ENCODE peak calls at places on chromosome 16, in seven cellular contexts. L is AG04450, H is dorsolateral prefrontal cortex, T is astrocyte of the cerebellum, X is pancreas, Y is AG10803, S is ascending aorta. E is an unnamed sample.

GRCh38 chr16:50273888-50274770 is 7.8 kb downstream of the ADCY7 start:
- DNase-seq in L (no peak), H (peak), T (no peak), X (no peak), Y (no peak), S (no peak), E (no peak)

GRCh38 chr16:69443809-69444611 is 19.6 kb downstream of the CYB5B start:
- DNase-seq in L (no peak), H (no peak), T (no peak), X (no peak), Y (peak), S (no peak), E (no peak)

GRCh38 chr16:85047867-85048455 is 20.4 kb downstream of the KIAA0513 start:
- DNase-seq in L (no peak), H (no peak), T (no peak), X (no peak), Y (no peak), S (no peak), E (no peak)

GRCh38 chr16:28058839-28059589 is 4.5 kb downstream of the GSG1L start:
- DNase-seq in L (no peak), H (no peak), T (no peak), X (no peak), Y (no peak), S (no peak), E (no peak)

GRCh38 chr16:48366165-48367093 is 18.8 kb downstream of the SIAH1 start:
- DNase-seq in L (peak), H (no peak), T (peak), X (no peak), Y (peak), S (peak), E (peak)

GRCh38 chr16:48365601-48366164 is 19.5 kb downstream of the SIAH1 start:
- DNase-seq in L (no peak), H (peak), T (no peak), X (peak), Y (peak), S (peak), E (peak)

GRCh38 chr16:84484579-84485254 is 19.7 kb downstream of the MEAK7 start:
- DNase-seq in L (peak), H (peak), T (peak), X (no peak), Y (peak), S (no peak), E (no peak)

GRCh38 chr16:28107232-28107631 is 43.7 kb upstream of the GSG1L start:
- DNase-seq in L (no peak), H (no peak), T (no peak), X (no peak), Y (no peak), S (no peak), E (no peak)

GRCh38 chr16:51243836-51244483 is 92.9 kb upstream of the SALL1 start:
- DNase-seq in L (no peak), H (no peak), T (no peak), X (peak), Y (no peak), S (no peak), E (no peak)

GRCh38 chr16:22029632-22030031 is 21.7 kb downstream of the MOSMO start:
- DNase-seq in L (no peak), H (no peak), T (no peak), X (no peak), Y (no peak), S (no peak), E (no peak)

GRCh38 chr16:85137323-85138072 is 25.2 kb upstream of the CIBAR2 start:
- DNase-seq in L (peak), H (peak), T (peak), X (peak), Y (peak), S (peak), E (no peak)

GRCh38 chr16:19119564-19119963 is 5.8 kb downstream of the ITPRIPL2 start:
- DNase-seq in L (peak), H (no peak), T (no peak), X (no peak), Y (peak), S (no peak), E (peak)

GRCh38 chr16:83681421-83681820 is 126.4 kb upstream of the HSBP1 start:
- DNase-seq in L (no peak), H (no peak), T (no peak), X (no peak), Y (no peak), S (no peak), E (no peak)

GRCh38 chr16:62692685-62693084 is 656.4 kb upstream of the CDH8 start:
- DNase-seq in L (no peak), H (no peak), T (no peak), X (no peak), Y (no peak), S (no peak), E (no peak)

GRCh38 chr16:4266372-4266771 is 6.5 kb downstream of the TFAP4 start:
- DNase-seq in L (no peak), H (no peak), T (no peak), X (no peak), Y (no peak), S (no peak), E (no peak)

GRCh38 chr16:23124315-23124714 is 24.9 kb downstream of the USP31 start:
- DNase-seq in L (no peak), H (no peak), T (no peak), X (no peak), Y (peak), S (no peak), E (no peak)

GRCh38 chr16:29653436-29653835 is 9.6 kb upstream of the SPN start:
- DNase-seq in L (no peak), H (no peak), T (no peak), X (no peak), Y (no peak), S (no peak), E (no peak)

GRCh38 chr16:89374393-89374948 is 115.9 kb downstream of the ANKRD11 start:
- DNase-seq in L (no peak), H (peak), T (no peak), X (no peak), Y (no peak), S (no peak), E (no peak)

GRCh38 chr16:27495191-27495590 is 54.5 kb downstream of the GTF3C1 start:
- DNase-seq in L (peak), H (no peak), T (peak), X (no peak), Y (peak), S (no peak), E (peak)

GRCh38 chr16:55502801-55503366 is 6.0 kb upstream of the LPCAT2 start:
- DNase-seq in L (peak), H (peak), T (peak), X (peak), Y (peak), S (peak), E (no peak)

GRCh38 chr16:15682105-15682570 is 32.1 kb downstream of the NDE1 start:
- DNase-seq in L (peak), H (no peak), T (peak), X (no peak), Y (peak), S (peak), E (no peak)

GRCh38 chr16:69243479-69243878 is 56.5 kb downstream of the SNTB2 start:
- DNase-seq in L (peak), H (no peak), T (peak), X (no peak), Y (peak), S (no peak), E (peak)

GRCh38 chr16:30482366-30482765 is 9.8 kb downstream of the ITGAL start:
- DNase-seq in L (no peak), H (no peak), T (no peak), X (no peak), Y (no peak), S (no peak), E (no peak)

GRCh38 chr16:49049644-49050043 is 232.0 kb downstream of the CBLN1 start:
- DNase-seq in L (no peak), H (no peak), T (no peak), X (no peak), Y (no peak), S (no peak), E (no peak)

GRCh38 chr16:6642271-6642670 is 690.4 kb upstream of the RBFOX1 start:
- DNase-seq in L (no peak), H (no peak), T (no peak), X (no peak), Y (no peak), S (no peak), E (no peak)

GRCh38 chr16:51134269-51134812 is 16.7 kb downstream of the SALL1 start:
- DNase-seq in L (no peak), H (no peak), T (no peak), X (no peak), Y (no peak), S (no peak), E (no peak)

GRCh38 chr16:81731636-81732035 is 47.5 kb upstream of the PLCG2 start:
- DNase-seq in L (no peak), H (no peak), T (no peak), X (no peak), Y (no peak), S (no peak), E (no peak)

GRCh38 chr16:12391974-12392373 is 411.7 kb downstream of the CPPED1 start:
- DNase-seq in L (no peak), H (no peak), T (no peak), X (no peak), Y (no peak), S (no peak), E (no peak)

GRCh38 chr16:12393208-12393607 is 410.5 kb downstream of the CPPED1 start:
- DNase-seq in L (no peak), H (no peak), T (no peak), X (no peak), Y (no peak), S (no peak), E (no peak)

GRCh38 chr16:12390074-12390473 is 413.5 kb downstream of the SNX29 start:
- DNase-seq in L (peak), H (no peak), T (no peak), X (no peak), Y (no peak), S (no peak), E (no peak)

GRCh38 chr16:12390644-12391043 is 413.0 kb downstream of the CPPED1 start:
- DNase-seq in L (no peak), H (no peak), T (no peak), X (no peak), Y (peak), S (no peak), E (no peak)

DNA sequence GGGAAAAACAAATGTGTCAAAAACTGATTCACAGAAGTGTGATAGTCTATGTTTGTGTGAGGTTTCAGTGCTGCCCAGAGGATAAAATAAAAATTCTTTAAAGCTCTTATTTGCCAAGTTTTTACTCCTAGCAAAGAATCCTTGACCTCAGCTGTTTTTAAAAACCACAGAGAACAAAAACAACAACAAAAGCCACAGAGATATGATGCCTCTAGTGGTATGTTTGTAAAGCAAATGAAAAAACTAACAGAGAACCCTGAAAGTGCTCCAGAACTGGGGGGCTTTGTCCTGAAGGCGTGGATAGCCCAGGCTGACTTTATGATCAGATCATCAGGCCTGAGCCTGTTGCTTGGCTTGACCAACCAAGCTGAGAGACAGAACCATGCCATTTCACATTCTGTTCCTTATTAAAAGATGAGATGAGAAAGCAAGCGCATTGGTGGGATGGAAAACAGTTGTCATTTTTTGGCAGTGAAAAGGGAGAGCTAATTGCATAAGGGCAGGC is 411.1 kb downstream of the CPPED1 start:
- DNase-seq in L (no peak), H (no peak), T (no peak), X (no peak), Y (peak), S (no peak), E (no peak)
- TF ChIP-seq CTCF in L (no peak), H (peak), T (peak), X (no peak), Y (peak), S (no peak), E (no peak)

GRCh38 chr16:80105160-80105559 is 435.6 kb upstream of the DYNLRB2 start:
- DNase-seq in L (no peak), H (no peak), T (no peak), X (no peak), Y (peak), S (no peak), E (no peak)
- H3K4me3 ChIP-seq in L (no peak), H (no peak), T (no peak), X (no peak), Y (no peak), S (no peak), E (no peak)

GRCh38 chr16:14303654-14304394 is 232.7 kb downstream of the MRTFB start:
- DNase-seq in L (no peak), H (no peak), T (no peak), X (peak), Y (no peak), S (no peak), E (no peak)
- TF ChIP-seq CTCF in L (no peak), H (no peak), T (no peak), X (no peak), Y (no peak), S (no peak), E (no peak)

GRCh38 chr16:86497551-86498021 is 12.7 kb upstream of the FOXF1 start:
- DNase-seq in L (no peak), H (no peak), T (no peak), X (no peak), Y (no peak), S (no peak), E (no peak)
- H3K4me3 ChIP-seq in L (peak), H (no peak), T (no peak), X (no peak), Y (no peak), S (no peak), E (no peak)

DNA sequence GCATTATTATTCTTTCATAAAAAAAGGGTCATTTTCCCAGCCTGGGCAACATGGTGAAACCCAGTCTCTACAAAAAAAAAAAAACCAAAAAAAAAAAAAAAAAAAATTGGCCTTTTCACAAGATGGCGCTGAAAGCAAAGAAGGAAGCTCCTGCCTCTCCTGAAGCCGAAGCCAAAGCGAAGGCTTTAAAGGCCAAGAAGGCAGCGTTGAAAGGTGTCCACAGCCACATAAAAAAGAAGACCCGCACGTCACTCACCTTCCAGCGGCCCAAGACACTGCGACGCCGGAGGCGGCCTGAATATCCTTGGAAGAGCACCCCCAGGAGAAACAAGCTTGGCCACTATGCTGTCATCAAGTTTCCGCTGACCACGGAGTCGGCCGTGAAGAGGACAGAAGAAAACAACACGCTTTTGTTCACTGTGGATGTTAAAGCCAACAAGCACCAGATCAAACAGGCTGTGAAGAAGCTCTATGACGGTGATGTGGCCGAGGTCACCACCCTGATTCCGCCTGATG is 4.9 kb upstream of the PGAP6 start:
- DNase-seq in L (no peak), H (no peak), T (no peak), X (no peak), Y (no peak), S (peak), E (no peak)
- TF ChIP-seq CTCF in L (no peak), H (peak), T (no peak), X (no peak), Y (no peak), S (no peak), E (no peak)

GRCh38 chr16:3007957-3008748 is 4.6 kb upstream of the CLDN9 start:
- DNase-seq in L (no peak), H (no peak), T (no peak), X (no peak), Y (no peak), S (no peak), E (no peak)

GRCh38 chr16:3012246-3012645 is 477 bp upstream of the CLDN9 start:
- DNase-seq in L (no peak), H (no peak), T (no peak), X (no peak), Y (no peak), S (no peak), E (no peak)

GRCh38 chr16:3009568-3010390 is 2.9 kb upstream of the CLDN9 start:
- DNase-seq in L (no peak), H (no peak), T (no peak), X (peak), Y (no peak), S (no peak), E (no peak)

GRCh38 chr16:3008749-3009088 is 4.0 kb upstream of the CLDN9 start:
- DNase-seq in L (no peak), H (no peak), T (no peak), X (no peak), Y (no peak), S (no peak), E (no peak)

DNA sequence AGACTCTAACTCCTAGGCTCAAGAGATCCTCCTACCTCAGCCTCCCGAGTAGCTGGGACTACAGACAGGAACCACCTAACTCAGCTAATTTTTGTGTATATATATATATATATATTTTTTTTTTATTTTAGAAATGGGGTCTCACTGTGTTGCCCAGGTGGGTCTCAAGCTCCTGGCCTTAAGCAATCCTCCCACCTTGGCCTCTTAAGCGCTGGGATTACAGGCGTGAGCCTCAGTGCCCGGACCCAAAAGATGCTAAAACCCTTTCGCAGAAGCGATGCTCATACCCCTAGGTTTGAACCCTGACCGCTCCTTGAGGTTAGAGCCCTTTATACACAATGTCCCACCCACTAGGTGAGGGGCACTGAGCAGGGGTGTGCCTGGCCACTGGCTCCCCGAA is 2.2 kb upstream of the CLDN9 start:
- DNase-seq in L (no peak), H (no peak), T (no peak), X (no peak), Y (no peak), S (no peak), E (no peak)
- H3K4me3 ChIP-seq in L (no peak), H (no peak), T (no peak), X (no peak), Y (no peak), S (no peak), E (no peak)

GRCh38 chr16:67006930-67007658 is 18.7 kb downstream of the CES4A start:
- DNase-seq in L (no peak), H (no peak), T (no peak), X (no peak), Y (peak), S (no peak), E (no peak)
- TF ChIP-seq CTCF in L (no peak), H (no peak), T (no peak), X (no peak), Y (no peak), S (no peak), E (no peak)

GRCh38 chr16:65353183-65353582 is 231.3 kb upstream of the CDH11 start:
- DNase-seq in L (no peak), H (no peak), T (no peak), X (no peak), Y (no peak), S (no peak), E (no peak)

GRCh38 chr16:65355706-65356105 is 233.8 kb upstream of the CDH11 start:
- DNase-seq in L (no peak), H (no peak), T (no peak), X (no peak), Y (no peak), S (no peak), E (no peak)
- H3K4me3 ChIP-seq in L (no peak), H (no peak), T (no peak), X (no peak), Y (no peak), S (no peak), E (no peak)

GRCh38 chr16:57264950-57265371 is 19.5 kb downstream of the PLLP start:
- DNase-seq in L (no peak), H (peak), T (no peak), X (peak), Y (no peak), S (no peak), E (no peak)
- TF ChIP-seq CTCF in L (no peak), H (no peak), T (no peak), X (no peak), Y (no peak), S (no peak), E (no peak)